ENCODE peak calls at places on chromosomes 3 and 15, in ten cellular contexts. V, J, U, C, G, H, O, I, F and P are unnamed samples. For H3K4me1, the result is how much of the 10 kb centered on the place peaks cover.

GRCh38 chr3:177057768-177058167 is 139.5 kb downstream of the TBL1XR1 start:
- DNase-seq in G (no peak), F (no peak), C (no peak), U (peak), I (no peak), J (no peak), H (no peak), V (no peak), O (no peak), P (no peak)

GRCh38 chr15:52318729-52319500 is 23.3 kb upstream of the MYO5C start:
- DNase-seq in C (no peak), J (peak), F (no peak), V (no peak), G (no peak), U (no peak), O (no peak), H (peak), I (peak), P (no peak)

GRCh38 chr3:39068556-39068955 is 16.7 kb downstream of the WDR48 start:
- DNase-seq in H (no peak), I (no peak), C (no peak), J (no peak), F (no peak), V (no peak), U (no peak), G (no peak), O (no peak), P (no peak)

GRCh38 chr3:64340636-64341240 is 115.5 kb upstream of the PRICKLE2 start:
- DNase-seq in G (no peak), I (no peak), J (no peak), U (no peak), C (peak), F (no peak), H (no peak), O (no peak), V (no peak), P (peak)

GRCh38 chr15:66039117-66039860 is 170.0 kb downstream of the RAB11A start:
- DNase-seq in F (no peak), I (no peak), G (no peak), V (no peak), J (no peak), H (no peak), C (no peak), U (no peak), O (no peak), P (no peak)

GRCh38 chr3:164679245-164679644 is 399.1 kb downstream of the SI start:
- DNase-seq in F (no peak), U (no peak), G (no peak), I (no peak), O (no peak), C (peak), V (no peak), J (no peak), H (no peak), P (no peak)

GRCh38 chr3:105876745-105877624 is 8.2 kb upstream of the CBLB start:
- DNase-seq in H (no peak), C (no peak), F (no peak), I (no peak), V (no peak), G (no peak), J (no peak), O (no peak), U (no peak), P (no peak)

GRCh38 chr15:61517776-61518175 is 288.7 kb upstream of the RORA start:
- DNase-seq in F (no peak), J (no peak), V (no peak), I (no peak), O (no peak), H (no peak), G (no peak), U (no peak), C (no peak), P (no peak)

GRCh38 chr3:148466143-148466542 is 231.6 kb upstream of the AGTR1 start:
- DNase-seq in G (no peak), V (no peak), J (no peak), H (no peak), I (no peak), C (no peak), F (no peak), O (no peak), U (no peak), P (peak)

GRCh38 chr3:32220006-32220405 is 18.5 kb upstream of the CMTM8 start:
- DNase-seq in J (no peak), H (no peak), F (no peak), V (no peak), G (no peak), U (no peak), I (no peak), C (no peak), O (peak), P (no peak)

GRCh38 chr3:138938056-138938876 is 8.7 kb downstream of the FOXL2 start:
- DNase-seq in O (no peak), I (no peak), H (no peak), U (no peak), F (peak), J (no peak), V (no peak), C (no peak), G (no peak), P (no peak)

GRCh38 chr3:12545473-12545791 is at the start of gene MKRN2OS:
- DNase-seq in G (peak), V (peak), O (peak), J (no peak), C (peak), F (no peak), U (no peak), H (no peak), I (no peak), P (no peak)

GRCh38 chr3:113660901-113661300 is 35.5 kb downstream of the USF3 start:
- DNase-seq in O (no peak), H (peak), J (peak), G (no peak), I (no peak), F (no peak), C (no peak), V (no peak), U (peak), P (no peak)

GRCh38 chr3:66401578-66402382 is 99.0 kb downstream of the LRIG1 start:
- DNase-seq in U (no peak), V (peak), G (no peak), H (no peak), I (no peak), F (no peak), O (no peak), J (peak), C (no peak), P (no peak)

GRCh38 chr3:28328188-28329151 is 20.1 kb upstream of the ZCWPW2 start:
- DNase-seq in G (no peak), V (no peak), C (peak), O (no peak), I (no peak), F (no peak), J (no peak), U (peak), H (no peak), P (peak)

GRCh38 chr15:29962404-29962803 is 120.4 kb upstream of the GOLGA8J start:
- DNase-seq in J (no peak), G (no peak), I (no peak), H (no peak), O (no peak), V (no peak), C (no peak), F (no peak), U (no peak), P (no peak)

GRCh38 chr3:132544130-132544529 is 52.9 kb upstream of the ACKR4 start:
- DNase-seq in H (no peak), C (no peak), O (no peak), U (no peak), G (no peak), F (no peak), J (no peak), I (no peak), V (no peak), P (no peak)

GRCh38 chr3:53027254-53027844 is 18.5 kb downstream of the SFMBT1 start:
- DNase-seq in G (no peak), I (no peak), U (no peak), J (peak), O (no peak), F (no peak), V (no peak), H (no peak), C (no peak), P (no peak)

GRCh38 chr3:177320765-177321247 is 123.5 kb upstream of the TBL1XR1 start:
- DNase-seq in G (no peak), C (no peak), I (no peak), O (no peak), H (no peak), F (no peak), V (no peak), J (no peak), U (peak), P (no peak)

GRCh38 chr3:99172736-99173657 is 271.5 kb upstream of the DCBLD2 start:
- DNase-seq in G (peak), H (no peak), C (peak), U (peak), F (no peak), I (no peak), O (peak), J (peak), V (no peak), P (peak)

GRCh38 chr15:93041159-93041547 is 47.9 kb downstream of the RGMA start:
- DNase-seq in F (no peak), H (peak), C (no peak), J (no peak), O (no peak), G (no peak), I (peak), U (no peak), V (peak), P (no peak)

GRCh38 chr3:169699536-169700050 is 36.1 kb upstream of the MECOM start:
- DNase-seq in H (no peak), F (peak), U (no peak), I (no peak), J (peak), C (no peak), O (no peak), G (peak), V (no peak), P (no peak)

GRCh38 chr3:77254967-77255831 is 215.3 kb downstream of the ROBO2 start:
- DNase-seq in F (no peak), I (no peak), C (peak), G (peak), O (no peak), V (no peak), H (no peak), U (peak), J (no peak), P (peak)

GRCh38 chr3:192481638-192482037 is 245.7 kb downstream of the FGF12 start:
- DNase-seq in O (no peak), H (no peak), C (peak), V (no peak), G (no peak), J (no peak), F (no peak), I (no peak), U (no peak), P (no peak)

GRCh38 chr3:110459021-110459420 is 612.6 kb upstream of the NECTIN3 start:
- DNase-seq in F (no peak), J (no peak), G (no peak), I (no peak), H (no peak), U (no peak), V (no peak), O (no peak), C (no peak), P (no peak)

DNA sequence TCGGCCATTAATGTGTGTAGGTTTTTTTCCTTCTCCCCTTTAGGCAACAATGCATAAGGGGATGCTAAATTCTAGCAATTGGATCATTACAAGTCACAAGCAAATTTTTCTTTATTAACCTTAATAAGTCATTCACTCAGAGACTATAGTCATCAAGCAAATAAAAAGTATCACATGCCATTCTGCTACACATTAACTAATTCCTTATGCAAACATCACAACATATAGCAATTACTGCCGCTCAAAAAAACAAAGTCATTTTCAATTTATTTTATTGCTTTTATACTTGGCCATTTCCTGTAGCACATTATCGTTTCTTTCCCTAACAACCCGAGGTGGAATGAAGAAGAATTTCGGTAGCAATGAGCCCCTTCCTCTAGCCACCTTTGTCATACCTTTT is 421.1 kb downstream of the TIGIT start:
- DNase-seq in G (no peak), F (no peak), U (no peak), O (no peak), I (no peak), V (no peak), J (no peak), C (no peak), H (no peak), P (no peak)
- H3K4me1 ChIP-seq in G (under half), F (under half), U (under half), O (under half), I (under half), V (under half), J (half or more), C (under half), H (under half), P (under half)

GRCh38 chr15:68619303-68619698 is 40.5 kb downstream of the CORO2B start:
- DNase-seq in G (no peak), H (no peak), C (no peak), F (no peak), J (no peak), V (no peak), U (no peak), O (no peak), I (no peak), P (no peak)

GRCh38 chr15:68621535-68621934 is 42.7 kb downstream of the CORO2B start:
- DNase-seq in O (no peak), U (no peak), V (no peak), I (no peak), G (no peak), H (no peak), F (no peak), J (no peak), C (no peak), P (no peak)

GRCh38 chr15:68618339-68619302 is 39.8 kb downstream of the CORO2B start:
- DNase-seq in G (no peak), O (no peak), H (no peak), C (no peak), U (no peak), I (no peak), J (no peak), V (no peak), F (no peak), P (no peak)

GRCh38 chr15:68623301-68623892 is 44.6 kb downstream of the CORO2B start:
- DNase-seq in U (no peak), O (no peak), G (no peak), H (no peak), V (no peak), C (peak), I (no peak), F (peak), J (peak), P (no peak)

GRCh38 chr15:68620721-68621528 is 42.1 kb downstream of the CORO2B start:
- DNase-seq in F (peak), I (peak), C (peak), G (no peak), V (peak), U (no peak), H (peak), J (peak), O (no peak), P (peak)
- H3K4me3 ChIP-seq in F (no peak), I (peak), C (no peak), G (no peak), V (no peak), U (no peak), H (no peak), J (no peak), O (no peak), P (no peak)

GRCh38 chr15:39179980-39180379 is 400.9 kb upstream of the THBS1 start:
- DNase-seq in O (no peak), J (no peak), C (no peak), H (no peak), I (no peak), G (no peak), F (no peak), U (no peak), V (no peak), P (no peak)
- H3K4me1 ChIP-seq in O (under half), J (under half), C (under half), H (under half), I (under half), G (under half), F (under half), U (under half), V (under half), P (under half)

GRCh38 chr3:147392083-147392916 is 14.0 kb downstream of the ZIC4 start:
- DNase-seq in O (no peak), G (no peak), C (peak), F (no peak), J (no peak), U (no peak), I (no peak), V (no peak), H (peak), P (peak)
- H3K4me3 ChIP-seq in O (no peak), G (no peak), C (no peak), F (no peak), J (peak), U (no peak), I (peak), V (no peak), H (peak), P (peak)

DNA sequence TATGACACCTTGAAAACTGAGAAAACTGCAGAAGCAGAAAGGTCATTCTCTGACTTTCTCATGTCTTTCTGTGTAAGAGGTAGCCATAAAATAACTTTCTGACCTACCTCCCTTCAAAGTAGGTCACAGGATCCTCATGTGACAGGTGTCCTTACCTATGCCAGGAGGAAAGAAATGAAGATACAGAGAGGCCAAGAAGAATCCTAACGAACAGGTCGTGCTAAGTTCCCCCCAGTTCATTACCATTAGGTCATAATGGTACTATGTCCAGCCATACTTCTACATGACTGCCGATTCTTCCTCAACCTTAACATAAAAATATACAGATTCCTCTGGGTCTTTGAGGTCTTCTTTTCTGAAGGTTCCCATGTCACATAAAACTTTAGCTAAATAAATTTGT is 118.6 kb downstream of the FOXB1 start:
- DNase-seq in U (no peak), V (no peak), G (no peak), J (no peak), I (no peak), C (no peak), H (no peak), F (no peak), O (no peak), P (no peak)
- H3K4me1 ChIP-seq in U (under half), V (under half), G (under half), J (under half), I (under half), C (under half), H (under half), F (under half), O (under half), P (under half)

GRCh38 chr3:128846501-128846900 is 32.9 kb upstream of the ACAD9 start:
- DNase-seq in G (no peak), I (peak), H (no peak), J (no peak), O (no peak), F (no peak), U (no peak), C (no peak), V (no peak), P (no peak)

GRCh38 chr3:128845695-128846491 is 33.5 kb upstream of the ACAD9 start:
- DNase-seq in G (peak), I (peak), O (peak), F (peak), J (peak), U (peak), H (peak), V (peak), C (peak), P (peak)

GRCh38 chr3:128847631-128848370 is 31.6 kb upstream of the ACAD9 start:
- DNase-seq in H (no peak), O (no peak), I (no peak), V (no peak), C (no peak), G (no peak), U (no peak), F (no peak), J (no peak), P (no peak)

GRCh38 chr3:128844502-128844901 is 34.9 kb upstream of the ACAD9 start:
- DNase-seq in U (no peak), V (no peak), H (no peak), C (no peak), F (no peak), G (no peak), J (no peak), O (no peak), I (no peak), P (no peak)

DNA sequence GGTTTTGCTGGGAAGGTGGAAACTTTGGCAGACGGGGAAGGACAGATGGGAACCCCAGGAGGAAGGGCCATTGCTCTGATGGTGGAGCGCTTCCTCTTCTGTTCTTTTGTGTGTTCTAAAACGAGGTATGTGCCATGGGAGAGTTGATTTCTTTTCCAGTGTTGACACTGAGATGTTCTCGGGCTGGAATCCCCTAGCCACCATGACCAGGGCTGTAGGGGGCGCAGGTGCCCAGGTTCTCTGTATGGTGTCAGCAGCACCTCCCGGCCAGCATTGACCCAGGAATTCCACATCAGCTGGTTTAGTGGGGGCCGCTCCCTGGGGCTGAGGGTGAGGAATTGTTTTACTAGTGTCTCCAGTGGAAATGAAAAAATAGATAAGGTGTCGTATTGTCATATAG is 34.3 kb upstream of the ACAD9 start:
- DNase-seq in J (no peak), C (no peak), F (no peak), O (no peak), H (no peak), U (peak), G (no peak), I (no peak), V (no peak), P (no peak)
- H3K4me3 ChIP-seq in J (no peak), C (no peak), F (no peak), O (no peak), H (no peak), U (peak), G (no peak), I (no peak), V (no peak), P (no peak)

DNA sequence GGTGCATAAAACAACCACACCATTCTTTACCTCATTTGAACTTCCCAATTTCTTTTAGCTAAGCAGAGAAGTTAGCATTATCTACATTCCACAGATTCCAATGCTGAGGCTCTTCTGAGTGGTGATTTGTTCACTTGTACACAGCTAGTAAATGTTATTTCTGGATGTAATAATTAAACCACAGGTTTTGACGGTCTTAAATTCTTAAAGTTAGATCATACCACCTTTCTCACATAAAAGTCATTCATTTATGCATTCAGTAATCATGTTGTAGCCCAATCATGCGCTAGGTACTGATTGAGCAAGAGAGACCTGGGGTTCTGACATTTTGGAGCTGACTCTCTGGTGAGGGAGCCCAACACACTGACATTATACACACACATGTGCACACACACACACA is 102.5 kb downstream of the SST start:
- DNase-seq in J (no peak), U (no peak), O (no peak), G (no peak), C (no peak), V (no peak), H (no peak), I (no peak), F (no peak), P (peak)
- H3K4me1 ChIP-seq in J (under half), U (under half), O (under half), G (under half), C (under half), V (under half), H (under half), I (under half), F (under half), P (under half)

GRCh38 chr3:150414273-150414672 is 6.2 kb downstream of the TSC22D2 start:
- DNase-seq in J (no peak), U (peak), H (no peak), O (peak), I (no peak), G (no peak), V (no peak), C (peak), F (no peak), P (no peak)
- H3K4me3 ChIP-seq in J (peak), U (peak), H (no peak), O (peak), I (peak), G (no peak), V (no peak), C (peak), F (peak), P (peak)